ENCODE peak calls at places on chromosomes 2 and 18, in nine cellular contexts. One of them, this sample, is unnamed.

GRCh38 chr18:79934311-79935097 is 16.9 kb downstream of the SLC66A2 start:
- DNase-seq in ovary: no peak
- DNase-seq in body of pancreas: no peak
- DNase-seq in lower leg skin: peak
- DNase-seq in stomach: no peak
- DNase-seq in sigmoid colon: peak
- DNase-seq in NB4: peak
- DNase-seq in IMR-90: no peak
- DNase-seq in A549: no peak
- DNase-seq in this sample: no peak

GRCh38 chr2:152078662-152079061 is 20.2 kb downstream of the CACNB4 start:
- DNase-seq in sigmoid colon: no peak
- DNase-seq in body of pancreas: no peak
- DNase-seq in A549: no peak
- DNase-seq in IMR-90: no peak
- DNase-seq in lower leg skin: no peak
- DNase-seq in stomach: no peak
- DNase-seq in ovary: no peak
- DNase-seq in NB4: no peak
- DNase-seq in this sample: no peak

GRCh38 chr2:152486048-152486736 is 151.2 kb downstream of the FMNL2 start:
- DNase-seq in A549: peak
- DNase-seq in body of pancreas: no peak
- DNase-seq in IMR-90: no peak
- DNase-seq in NB4: peak
- DNase-seq in ovary: no peak
- DNase-seq in sigmoid colon: no peak
- DNase-seq in stomach: no peak
- DNase-seq in lower leg skin: peak
- DNase-seq in this sample: no peak

GRCh38 chr2:53755022-53755630 is 12.5 kb upstream of the CHAC2 start:
- DNase-seq in sigmoid colon: peak
- DNase-seq in ovary: no peak
- DNase-seq in IMR-90: no peak
- DNase-seq in A549: no peak
- DNase-seq in body of pancreas: peak
- DNase-seq in lower leg skin: peak
- DNase-seq in NB4: no peak
- DNase-seq in stomach: peak
- DNase-seq in this sample: peak

GRCh38 chr18:31206787-31207381 is 44.2 kb upstream of the DSC1 start:
- DNase-seq in stomach: peak
- DNase-seq in ovary: no peak
- DNase-seq in NB4: peak
- DNase-seq in body of pancreas: peak
- DNase-seq in lower leg skin: peak
- DNase-seq in A549: peak
- DNase-seq in sigmoid colon: no peak
- DNase-seq in IMR-90: peak
- DNase-seq in this sample: peak

GRCh38 chr2:32862269-32863055 is 84.3 kb upstream of the LTBP1 start:
- DNase-seq in stomach: no peak
- DNase-seq in body of pancreas: no peak
- DNase-seq in A549: no peak
- DNase-seq in IMR-90: no peak
- DNase-seq in sigmoid colon: no peak
- DNase-seq in ovary: no peak
- DNase-seq in lower leg skin: no peak
- DNase-seq in NB4: no peak
- DNase-seq in this sample: no peak

GRCh38 chr2:35931115-35931514 is 424.5 kb upstream of the CRIM1 start:
- DNase-seq in stomach: no peak
- DNase-seq in IMR-90: no peak
- DNase-seq in A549: no peak
- DNase-seq in body of pancreas: no peak
- DNase-seq in NB4: no peak
- DNase-seq in sigmoid colon: no peak
- DNase-seq in lower leg skin: no peak
- DNase-seq in ovary: no peak
- DNase-seq in this sample: no peak

GRCh38 chr2:61016392-61017002 is 1.0 kb upstream of the PEX13 start:
- DNase-seq in body of pancreas: no peak
- DNase-seq in ovary: no peak
- DNase-seq in NB4: no peak
- DNase-seq in IMR-90: no peak
- DNase-seq in lower leg skin: no peak
- DNase-seq in stomach: no peak
- DNase-seq in sigmoid colon: no peak
- DNase-seq in A549: peak
- DNase-seq in this sample: no peak

GRCh38 chr2:12884713-12885282 is 168.1 kb downstream of the TRIB2 start:
- DNase-seq in A549: peak
- DNase-seq in sigmoid colon: peak
- DNase-seq in ovary: no peak
- DNase-seq in stomach: no peak
- DNase-seq in NB4: peak
- DNase-seq in lower leg skin: peak
- DNase-seq in IMR-90: peak
- DNase-seq in body of pancreas: peak
- DNase-seq in this sample: no peak

GRCh38 chr2:144382848-144383247 is 137.1 kb downstream of the ZEB2 start:
- DNase-seq in body of pancreas: no peak
- DNase-seq in sigmoid colon: no peak
- DNase-seq in ovary: no peak
- DNase-seq in stomach: no peak
- DNase-seq in lower leg skin: no peak
- DNase-seq in A549: no peak
- DNase-seq in IMR-90: no peak
- DNase-seq in NB4: peak
- DNase-seq in this sample: no peak

GRCh38 chr2:55063713-55064323 is 13.6 kb upstream of the RTN4 start:
- DNase-seq in body of pancreas: no peak
- DNase-seq in A549: peak
- DNase-seq in lower leg skin: no peak
- DNase-seq in stomach: no peak
- DNase-seq in ovary: no peak
- DNase-seq in NB4: peak
- DNase-seq in sigmoid colon: no peak
- DNase-seq in IMR-90: no peak
- DNase-seq in this sample: peak

GRCh38 chr18:68438983-68439382 is 275.9 kb downstream of the TMX3 start:
- DNase-seq in ovary: no peak
- DNase-seq in lower leg skin: no peak
- DNase-seq in A549: no peak
- DNase-seq in IMR-90: peak
- DNase-seq in sigmoid colon: no peak
- DNase-seq in stomach: no peak
- DNase-seq in body of pancreas: no peak
- DNase-seq in NB4: no peak
- DNase-seq in this sample: no peak

GRCh38 chr2:199488772-199489400 is 31.1 kb upstream of the SATB2 start:
- DNase-seq in lower leg skin: no peak
- DNase-seq in stomach: peak
- DNase-seq in ovary: no peak
- DNase-seq in body of pancreas: peak
- DNase-seq in NB4: peak
- DNase-seq in IMR-90: peak
- DNase-seq in A549: peak
- DNase-seq in sigmoid colon: no peak
- DNase-seq in this sample: peak

GRCh38 chr2:170886391-170886790 is 42.7 kb upstream of the GORASP2 start:
- DNase-seq in IMR-90: peak
- DNase-seq in sigmoid colon: no peak
- DNase-seq in body of pancreas: no peak
- DNase-seq in NB4: no peak
- DNase-seq in ovary: no peak
- DNase-seq in stomach: no peak
- DNase-seq in A549: no peak
- DNase-seq in lower leg skin: no peak
- DNase-seq in this sample: no peak

GRCh38 chr18:46419391-46420141 is 237.5 kb downstream of the LOXHD1 start:
- DNase-seq in sigmoid colon: no peak
- DNase-seq in lower leg skin: peak
- DNase-seq in A549: no peak
- DNase-seq in NB4: no peak
- DNase-seq in body of pancreas: no peak
- DNase-seq in IMR-90: no peak
- DNase-seq in ovary: no peak
- DNase-seq in stomach: no peak
- DNase-seq in this sample: no peak

GRCh38 chr2:128380061-128380889 is 61.6 kb upstream of the HS6ST1 start:
- DNase-seq in IMR-90: no peak
- DNase-seq in stomach: peak
- DNase-seq in body of pancreas: no peak
- DNase-seq in sigmoid colon: peak
- DNase-seq in lower leg skin: peak
- DNase-seq in ovary: peak
- DNase-seq in NB4: no peak
- DNase-seq in A549: no peak
- DNase-seq in this sample: no peak

GRCh38 chr2:70962211-70962884 is 16.1 kb upstream of the ANKRD53 start:
- DNase-seq in ovary: no peak
- DNase-seq in IMR-90: no peak
- DNase-seq in stomach: no peak
- DNase-seq in body of pancreas: peak
- DNase-seq in A549: no peak
- DNase-seq in NB4: no peak
- DNase-seq in lower leg skin: peak
- DNase-seq in sigmoid colon: no peak
- DNase-seq in this sample: no peak

GRCh38 chr2:160492401-160493226 is 993 bp downstream of the RBMS1 start:
- DNase-seq in sigmoid colon: peak
- DNase-seq in body of pancreas: peak
- DNase-seq in lower leg skin: peak
- DNase-seq in NB4: peak
- DNase-seq in IMR-90: peak
- DNase-seq in A549: peak
- DNase-seq in ovary: peak
- DNase-seq in stomach: peak
- DNase-seq in this sample: peak
- TF ChIP-seq POLR2A in sigmoid colon: peak
- TF ChIP-seq POLR2A in body of pancreas: peak
- TF ChIP-seq POLR2A in lower leg skin: no peak
- TF ChIP-seq POLR2A in NB4: peak
- TF ChIP-seq POLR2A in IMR-90: peak
- TF ChIP-seq POLR2A in A549: peak
- TF ChIP-seq POLR2A in ovary: peak
- TF ChIP-seq POLR2A in stomach: peak
- TF ChIP-seq POLR2A in this sample: no peak

GRCh38 chr2:83730258-83730657 is 728.8 kb downstream of the SUCLG1 start:
- DNase-seq in IMR-90: no peak
- DNase-seq in lower leg skin: no peak
- DNase-seq in stomach: no peak
- DNase-seq in body of pancreas: no peak
- DNase-seq in ovary: no peak
- DNase-seq in sigmoid colon: no peak
- DNase-seq in A549: no peak
- DNase-seq in NB4: no peak
- DNase-seq in this sample: no peak
- TF ChIP-seq POLR2A in IMR-90: no peak
- TF ChIP-seq POLR2A in lower leg skin: no peak
- TF ChIP-seq POLR2A in stomach: no peak
- TF ChIP-seq POLR2A in body of pancreas: no peak
- TF ChIP-seq POLR2A in ovary: no peak
- TF ChIP-seq POLR2A in sigmoid colon: no peak
- TF ChIP-seq POLR2A in A549: no peak
- TF ChIP-seq POLR2A in NB4: no peak
- TF ChIP-seq POLR2A in this sample: no peak

DNA sequence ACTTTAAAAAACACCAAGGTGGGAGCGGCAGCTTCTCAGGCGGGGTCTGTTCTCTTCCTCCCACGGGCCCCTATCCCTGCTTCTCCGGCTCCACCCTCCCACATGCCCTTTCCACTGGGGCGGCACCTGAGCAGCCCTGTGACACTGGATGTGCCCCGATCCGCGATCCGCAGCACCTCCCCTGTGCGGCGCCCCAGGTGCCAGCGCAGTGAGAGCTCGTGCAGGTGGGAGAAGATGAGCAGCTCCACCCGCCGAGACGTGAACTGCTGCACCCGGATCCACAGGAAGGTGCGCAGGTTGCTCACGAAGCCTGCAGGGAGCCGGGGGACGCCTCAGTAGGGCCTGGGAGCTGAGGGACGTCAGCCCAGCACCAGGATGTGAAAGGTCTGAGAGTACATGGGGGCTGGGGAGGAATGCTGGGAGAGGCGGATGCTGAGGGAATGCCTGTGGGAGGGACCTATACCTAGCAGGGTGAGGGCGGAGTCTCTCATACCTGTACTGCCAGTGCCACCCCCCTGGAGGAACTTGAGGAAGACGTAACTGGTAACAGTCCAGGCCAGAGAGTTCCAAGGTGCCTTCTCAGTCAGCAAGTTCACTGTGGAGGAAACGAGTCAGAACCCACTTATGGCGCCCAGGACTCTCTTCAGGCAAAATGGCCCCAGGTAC is 2.8 kb downstream of the ABCB6 start:
- DNase-seq in sigmoid colon: no peak
- DNase-seq in ovary: no peak
- DNase-seq in stomach: no peak
- DNase-seq in body of pancreas: no peak
- DNase-seq in lower leg skin: no peak
- DNase-seq in IMR-90: no peak
- DNase-seq in NB4: no peak
- DNase-seq in A549: no peak
- DNase-seq in this sample: no peak
- TF ChIP-seq POLR2A in sigmoid colon: no peak
- TF ChIP-seq POLR2A in ovary: no peak
- TF ChIP-seq POLR2A in stomach: no peak
- TF ChIP-seq POLR2A in body of pancreas: no peak
- TF ChIP-seq POLR2A in lower leg skin: no peak
- TF ChIP-seq POLR2A in IMR-90: no peak
- TF ChIP-seq POLR2A in NB4: no peak
- TF ChIP-seq POLR2A in A549: no peak
- TF ChIP-seq POLR2A in this sample: no peak

DNA sequence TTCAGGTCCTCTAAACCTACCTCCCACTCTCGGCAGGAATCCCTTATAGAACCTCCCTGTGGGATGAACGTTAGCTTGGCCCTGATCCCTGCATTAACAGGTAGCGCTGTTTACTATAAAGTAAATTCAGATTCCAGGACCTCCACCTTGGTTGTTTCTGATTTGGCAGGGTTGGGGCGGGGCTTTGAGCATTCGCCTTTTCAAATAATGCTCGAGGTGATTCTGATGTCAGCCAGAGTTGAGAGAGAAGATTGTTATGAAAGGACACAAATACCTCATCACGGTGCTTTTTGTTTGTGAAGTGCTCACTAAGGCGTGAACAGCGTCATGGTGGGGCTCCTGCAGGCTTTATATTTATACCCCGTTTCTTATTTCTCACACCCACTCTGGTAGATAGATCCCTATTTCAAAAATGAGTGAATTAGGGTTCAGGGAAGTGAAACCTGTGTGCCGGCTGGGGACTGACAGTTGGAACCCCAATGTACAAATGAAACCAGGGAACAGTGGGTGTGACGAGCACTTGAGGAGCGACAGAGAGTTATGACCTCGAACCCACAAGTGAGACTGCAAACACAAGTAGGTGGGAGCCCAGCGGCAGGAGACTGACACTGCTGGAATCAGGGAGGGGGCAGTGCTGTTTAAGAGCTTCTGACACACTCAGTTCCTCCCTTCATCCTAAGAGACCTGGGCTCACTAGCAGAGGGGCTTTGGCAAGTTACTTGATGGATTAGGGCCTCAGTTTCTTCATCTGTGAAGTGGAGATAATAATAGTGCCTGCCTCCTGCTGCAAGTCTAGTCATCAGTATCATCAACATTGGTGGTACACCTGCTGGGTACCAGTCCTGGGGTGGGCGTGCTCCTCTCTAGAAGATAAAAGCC is 14.3 kb upstream of the CXCR4 start:
- DNase-seq in lower leg skin: no peak
- DNase-seq in ovary: no peak
- DNase-seq in stomach: peak
- DNase-seq in NB4: peak
- DNase-seq in A549: no peak
- DNase-seq in IMR-90: no peak
- DNase-seq in body of pancreas: no peak
- DNase-seq in sigmoid colon: no peak
- DNase-seq in this sample: no peak
- TF ChIP-seq POLR2A in lower leg skin: no peak
- TF ChIP-seq POLR2A in ovary: no peak
- TF ChIP-seq POLR2A in stomach: no peak
- TF ChIP-seq POLR2A in NB4: no peak
- TF ChIP-seq POLR2A in A549: no peak
- TF ChIP-seq POLR2A in IMR-90: no peak
- TF ChIP-seq POLR2A in body of pancreas: peak
- TF ChIP-seq POLR2A in sigmoid colon: no peak
- TF ChIP-seq POLR2A in this sample: no peak